ENCODE peak calls at places on chromosome 9, in six cellular contexts. One of them, this sample, is unnamed.

GRCh38 chr9:121857941-121858340 is 206.5 kb downstream of the DAB2IP start:
- DNase-seq in midbrain: no peak
- DNase-seq in kidney tubule cell: no peak
- DNase-seq in activated T-cell treated with anti-CD3 and anti-CD28 coated beads for 4 hours: no peak
- DNase-seq in right cardiac atrium: no peak
- DNase-seq in amniotic stem cell: no peak
- DNase-seq in this sample: no peak

GRCh38 chr9:108272350-108272899 is 583.4 kb downstream of the ACTL7B start:
- DNase-seq in amniotic stem cell: no peak
- DNase-seq in activated T-cell treated with anti-CD3 and anti-CD28 coated beads for 4 hours: no peak
- DNase-seq in kidney tubule cell: peak
- DNase-seq in midbrain: peak
- DNase-seq in right cardiac atrium: peak
- DNase-seq in this sample: no peak

GRCh38 chr9:125989524-125990180 is 242.5 kb downstream of the PBX3 start:
- DNase-seq in right cardiac atrium: no peak
- DNase-seq in amniotic stem cell: no peak
- DNase-seq in kidney tubule cell: no peak
- DNase-seq in midbrain: no peak
- DNase-seq in activated T-cell treated with anti-CD3 and anti-CD28 coated beads for 4 hours: no peak
- DNase-seq in this sample: no peak

GRCh38 chr9:79699479-79699878 is 127.7 kb downstream of the TLE4 start:
- DNase-seq in right cardiac atrium: no peak
- DNase-seq in kidney tubule cell: no peak
- DNase-seq in activated T-cell treated with anti-CD3 and anti-CD28 coated beads for 4 hours: no peak
- DNase-seq in amniotic stem cell: no peak
- DNase-seq in midbrain: no peak
- DNase-seq in this sample: no peak

GRCh38 chr9:18333157-18333556 is 140.8 kb upstream of the ADAMTSL1 start:
- DNase-seq in kidney tubule cell: peak
- DNase-seq in activated T-cell treated with anti-CD3 and anti-CD28 coated beads for 4 hours: no peak
- DNase-seq in right cardiac atrium: no peak
- DNase-seq in amniotic stem cell: no peak
- DNase-seq in midbrain: no peak
- DNase-seq in this sample: no peak

GRCh38 chr9:37675661-37676060 is 24.9 kb downstream of the FRMPD1 start:
- DNase-seq in right cardiac atrium: no peak
- DNase-seq in activated T-cell treated with anti-CD3 and anti-CD28 coated beads for 4 hours: no peak
- DNase-seq in amniotic stem cell: no peak
- DNase-seq in midbrain: no peak
- DNase-seq in kidney tubule cell: no peak
- DNase-seq in this sample: no peak

GRCh38 chr9:33044677-33045282 is 19.7 kb downstream of the DNAJA1 start:
- DNase-seq in amniotic stem cell: no peak
- DNase-seq in midbrain: no peak
- DNase-seq in kidney tubule cell: peak
- DNase-seq in right cardiac atrium: no peak
- DNase-seq in activated T-cell treated with anti-CD3 and anti-CD28 coated beads for 4 hours: no peak
- DNase-seq in this sample: no peak

GRCh38 chr9:115063058-115063850 is 54.7 kb downstream of the TNC start:
- DNase-seq in activated T-cell treated with anti-CD3 and anti-CD28 coated beads for 4 hours: no peak
- DNase-seq in midbrain: no peak
- DNase-seq in kidney tubule cell: peak
- DNase-seq in right cardiac atrium: no peak
- DNase-seq in amniotic stem cell: peak
- DNase-seq in this sample: peak

GRCh38 chr9:104094534-104095020 is 468 bp downstream of the SMC2 start:
- DNase-seq in midbrain: peak
- DNase-seq in kidney tubule cell: no peak
- DNase-seq in activated T-cell treated with anti-CD3 and anti-CD28 coated beads for 4 hours: no peak
- DNase-seq in right cardiac atrium: no peak
- DNase-seq in amniotic stem cell: no peak
- DNase-seq in this sample: no peak

GRCh38 chr9:69412741-69413150 is 87.7 kb downstream of the ENTREP1 start:
- DNase-seq in activated T-cell treated with anti-CD3 and anti-CD28 coated beads for 4 hours: no peak
- DNase-seq in amniotic stem cell: peak
- DNase-seq in right cardiac atrium: peak
- DNase-seq in kidney tubule cell: peak
- DNase-seq in midbrain: peak
- DNase-seq in this sample: peak

GRCh38 chr9:73148447-73148937 is 3.2 kb upstream of the ANXA1 start:
- DNase-seq in kidney tubule cell: no peak
- DNase-seq in right cardiac atrium: no peak
- DNase-seq in midbrain: no peak
- DNase-seq in amniotic stem cell: no peak
- DNase-seq in activated T-cell treated with anti-CD3 and anti-CD28 coated beads for 4 hours: no peak
- DNase-seq in this sample: no peak

GRCh38 chr9:90899287-90899686 is 97.7 kb downstream of the SYK start:
- DNase-seq in right cardiac atrium: no peak
- DNase-seq in activated T-cell treated with anti-CD3 and anti-CD28 coated beads for 4 hours: no peak
- DNase-seq in amniotic stem cell: no peak
- DNase-seq in kidney tubule cell: no peak
- DNase-seq in midbrain: no peak
- DNase-seq in this sample: no peak

GRCh38 chr9:130692365-130692764 is 1.2 kb upstream of the EXOSC2 start:
- DNase-seq in amniotic stem cell: no peak
- DNase-seq in midbrain: peak
- DNase-seq in activated T-cell treated with anti-CD3 and anti-CD28 coated beads for 4 hours: no peak
- DNase-seq in kidney tubule cell: no peak
- DNase-seq in right cardiac atrium: peak
- DNase-seq in this sample: no peak

GRCh38 chr9:69658987-69659677 is 13.0 kb downstream of the APBA1 start:
- DNase-seq in midbrain: no peak
- DNase-seq in kidney tubule cell: peak
- DNase-seq in amniotic stem cell: no peak
- DNase-seq in activated T-cell treated with anti-CD3 and anti-CD28 coated beads for 4 hours: no peak
- DNase-seq in right cardiac atrium: no peak
- DNase-seq in this sample: no peak

GRCh38 chr9:96047741-96048115 is 172.2 kb downstream of the ERCC6L2 start:
- DNase-seq in kidney tubule cell: no peak
- DNase-seq in activated T-cell treated with anti-CD3 and anti-CD28 coated beads for 4 hours: no peak
- DNase-seq in right cardiac atrium: no peak
- DNase-seq in amniotic stem cell: no peak
- DNase-seq in midbrain: peak
- DNase-seq in this sample: no peak

GRCh38 chr9:116039312-116039711 is 114.3 kb upstream of the PAPPA start:
- DNase-seq in right cardiac atrium: no peak
- DNase-seq in activated T-cell treated with anti-CD3 and anti-CD28 coated beads for 4 hours: no peak
- DNase-seq in amniotic stem cell: no peak
- DNase-seq in kidney tubule cell: no peak
- DNase-seq in midbrain: no peak
- DNase-seq in this sample: no peak

GRCh38 chr9:115034801-115035200 is 83.2 kb downstream of the TNC start:
- DNase-seq in midbrain: no peak
- DNase-seq in kidney tubule cell: peak
- DNase-seq in amniotic stem cell: peak
- DNase-seq in activated T-cell treated with anti-CD3 and anti-CD28 coated beads for 4 hours: no peak
- DNase-seq in right cardiac atrium: no peak
- DNase-seq in this sample: peak

GRCh38 chr9:129285979-129286772 is 108.1 kb upstream of the IER5L start:
- DNase-seq in right cardiac atrium: no peak
- DNase-seq in amniotic stem cell: no peak
- DNase-seq in activated T-cell treated with anti-CD3 and anti-CD28 coated beads for 4 hours: no peak
- DNase-seq in kidney tubule cell: no peak
- DNase-seq in midbrain: no peak
- DNase-seq in this sample: no peak

GRCh38 chr9:14210428-14210827 is 103.5 kb downstream of the NFIB start:
- DNase-seq in amniotic stem cell: no peak
- DNase-seq in activated T-cell treated with anti-CD3 and anti-CD28 coated beads for 4 hours: no peak
- DNase-seq in right cardiac atrium: no peak
- DNase-seq in kidney tubule cell: no peak
- DNase-seq in midbrain: no peak
- DNase-seq in this sample: no peak

GRCh38 chr9:78505546-78505945 is 208.6 kb downstream of the PSAT1 start:
- DNase-seq in amniotic stem cell: no peak
- DNase-seq in kidney tubule cell: no peak
- DNase-seq in right cardiac atrium: no peak
- DNase-seq in activated T-cell treated with anti-CD3 and anti-CD28 coated beads for 4 hours: no peak
- DNase-seq in midbrain: no peak
- DNase-seq in this sample: no peak

GRCh38 chr9:133125706-133126696 is 5.0 kb upstream of the RALGDS start:
- DNase-seq in midbrain: peak
- DNase-seq in amniotic stem cell: no peak
- DNase-seq in kidney tubule cell: no peak
- DNase-seq in activated T-cell treated with anti-CD3 and anti-CD28 coated beads for 4 hours: no peak
- DNase-seq in right cardiac atrium: peak
- DNase-seq in this sample: no peak

GRCh38 chr9:21813575-21814473 is 11.4 kb downstream of the MTAP start:
- DNase-seq in kidney tubule cell: peak
- DNase-seq in activated T-cell treated with anti-CD3 and anti-CD28 coated beads for 4 hours: peak
- DNase-seq in midbrain: peak
- DNase-seq in amniotic stem cell: peak
- DNase-seq in right cardiac atrium: peak
- DNase-seq in this sample: no peak

GRCh38 chr9:21996858-21997257 is 2.3 kb downstream of the CDKN2B-AS1 start:
- DNase-seq in amniotic stem cell: no peak
- DNase-seq in activated T-cell treated with anti-CD3 and anti-CD28 coated beads for 4 hours: no peak
- DNase-seq in midbrain: no peak
- DNase-seq in kidney tubule cell: no peak
- DNase-seq in right cardiac atrium: no peak
- DNase-seq in this sample: no peak

GRCh38 chr9:30348904-30349303 is 2035.5 kb upstream of the ACO1 start:
- DNase-seq in activated T-cell treated with anti-CD3 and anti-CD28 coated beads for 4 hours: no peak
- DNase-seq in right cardiac atrium: no peak
- DNase-seq in amniotic stem cell: no peak
- DNase-seq in kidney tubule cell: no peak
- DNase-seq in midbrain: no peak
- DNase-seq in this sample: no peak

GRCh38 chr9:82763631-82764030 is 299.3 kb downstream of the RASEF start:
- DNase-seq in kidney tubule cell: no peak
- DNase-seq in midbrain: no peak
- DNase-seq in activated T-cell treated with anti-CD3 and anti-CD28 coated beads for 4 hours: no peak
- DNase-seq in right cardiac atrium: no peak
- DNase-seq in amniotic stem cell: no peak
- DNase-seq in this sample: no peak

GRCh38 chr9:33815781-33816180 is 1.2 kb upstream of the UBE2R2 start:
- DNase-seq in right cardiac atrium: no peak
- DNase-seq in activated T-cell treated with anti-CD3 and anti-CD28 coated beads for 4 hours: no peak
- DNase-seq in midbrain: no peak
- DNase-seq in kidney tubule cell: no peak
- DNase-seq in amniotic stem cell: no peak
- DNase-seq in this sample: no peak

GRCh38 chr9:137076636-137077009 is 694 bp upstream of the UAP1L1 start:
- DNase-seq in kidney tubule cell: no peak
- DNase-seq in amniotic stem cell: no peak
- DNase-seq in midbrain: no peak
- DNase-seq in activated T-cell treated with anti-CD3 and anti-CD28 coated beads for 4 hours: no peak
- DNase-seq in right cardiac atrium: no peak
- DNase-seq in this sample: no peak

GRCh38 chr9:14383296-14383695 is 69.4 kb upstream of the NFIB start:
- DNase-seq in amniotic stem cell: no peak
- DNase-seq in right cardiac atrium: peak
- DNase-seq in activated T-cell treated with anti-CD3 and anti-CD28 coated beads for 4 hours: no peak
- DNase-seq in midbrain: peak
- DNase-seq in kidney tubule cell: peak
- DNase-seq in this sample: no peak

GRCh38 chr9:134230092-134230941 is 66.0 kb upstream of the RNU6ATAC start:
- DNase-seq in amniotic stem cell: no peak
- DNase-seq in activated T-cell treated with anti-CD3 and anti-CD28 coated beads for 4 hours: no peak
- DNase-seq in kidney tubule cell: no peak
- DNase-seq in midbrain: no peak
- DNase-seq in right cardiac atrium: no peak
- DNase-seq in this sample: no peak

GRCh38 chr9:33165263-33166151 is 1.6 kb downstream of the B4GALT1 start:
- DNase-seq in right cardiac atrium: no peak
- DNase-seq in activated T-cell treated with anti-CD3 and anti-CD28 coated beads for 4 hours: no peak
- DNase-seq in amniotic stem cell: no peak
- DNase-seq in midbrain: no peak
- DNase-seq in kidney tubule cell: peak
- DNase-seq in this sample: peak

GRCh38 chr9:124197177-124198095 is 60.3 kb upstream of the NEK6 start:
- DNase-seq in midbrain: peak
- DNase-seq in activated T-cell treated with anti-CD3 and anti-CD28 coated beads for 4 hours: no peak
- DNase-seq in amniotic stem cell: no peak
- DNase-seq in right cardiac atrium: no peak
- DNase-seq in kidney tubule cell: no peak
- DNase-seq in this sample: no peak

GRCh38 chr9:132973713-132974112 is 4.8 kb upstream of the GFI1B start:
- DNase-seq in right cardiac atrium: no peak
- DNase-seq in kidney tubule cell: peak
- DNase-seq in activated T-cell treated with anti-CD3 and anti-CD28 coated beads for 4 hours: no peak
- DNase-seq in amniotic stem cell: no peak
- DNase-seq in midbrain: no peak
- DNase-seq in this sample: no peak

GRCh38 chr9:127244609-127245601 is 19.7 kb upstream of the GARNL3 start:
- DNase-seq in activated T-cell treated with anti-CD3 and anti-CD28 coated beads for 4 hours: peak
- DNase-seq in amniotic stem cell: peak
- DNase-seq in right cardiac atrium: peak
- DNase-seq in kidney tubule cell: peak
- DNase-seq in midbrain: peak
- DNase-seq in this sample: peak

GRCh38 chr9:14095272-14095671 is 218.7 kb downstream of the NFIB start:
- DNase-seq in amniotic stem cell: no peak
- DNase-seq in midbrain: no peak
- DNase-seq in activated T-cell treated with anti-CD3 and anti-CD28 coated beads for 4 hours: no peak
- DNase-seq in right cardiac atrium: no peak
- DNase-seq in kidney tubule cell: no peak
- DNase-seq in this sample: no peak

GRCh38 chr9:18327106-18327505 is 146.8 kb upstream of the ADAMTSL1 start:
- DNase-seq in midbrain: no peak
- DNase-seq in kidney tubule cell: peak
- DNase-seq in amniotic stem cell: no peak
- DNase-seq in activated T-cell treated with anti-CD3 and anti-CD28 coated beads for 4 hours: no peak
- DNase-seq in right cardiac atrium: no peak
- DNase-seq in this sample: no peak

GRCh38 chr9:74447451-74448193 is 49.5 kb upstream of the RORB start:
- DNase-seq in kidney tubule cell: no peak
- DNase-seq in activated T-cell treated with anti-CD3 and anti-CD28 coated beads for 4 hours: no peak
- DNase-seq in right cardiac atrium: no peak
- DNase-seq in amniotic stem cell: no peak
- DNase-seq in midbrain: no peak
- DNase-seq in this sample: no peak

GRCh38 chr9:83744206-83744605 is 36.4 kb upstream of the UBQLN1 start:
- DNase-seq in amniotic stem cell: no peak
- DNase-seq in right cardiac atrium: no peak
- DNase-seq in kidney tubule cell: no peak
- DNase-seq in activated T-cell treated with anti-CD3 and anti-CD28 coated beads for 4 hours: no peak
- DNase-seq in midbrain: no peak
- DNase-seq in this sample: no peak

GRCh38 chr9:21883642-21884041 is 81.2 kb downstream of the MTAP start:
- DNase-seq in midbrain: no peak
- DNase-seq in activated T-cell treated with anti-CD3 and anti-CD28 coated beads for 4 hours: no peak
- DNase-seq in right cardiac atrium: no peak
- DNase-seq in kidney tubule cell: no peak
- DNase-seq in amniotic stem cell: no peak
- DNase-seq in this sample: no peak

This sample was measured in BJ.